ENCODE peak calls at places on chromosome 20, in four cellular contexts. X is H1, U is prostate gland, B is HepG2. Y is an unnamed sample.

GRCh38 chr20:39213476-39214145 is 251.5 kb downstream of the DHX35 start:
- DNase-seq in B (no peak), X (no peak), U (no peak), Y (no peak)

GRCh38 chr20:17345321-17345720 is 118.5 kb downstream of the PCSK2 start:
- DNase-seq in X (no peak), B (no peak), U (no peak), Y (no peak)

GRCh38 chr20:14992071-14992654 is 654.8 kb upstream of the FLRT3 start:
- DNase-seq in X (no peak), U (no peak), B (peak; percentile 80), Y (no peak)

GRCh38 chr20:4326194-4327065 is 311.1 kb upstream of the RNF24 start:
- DNase-seq in B (no peak), X (no peak), U (no peak), Y (no peak)

GRCh38 chr20:58017237-58017969 is 211.1 kb downstream of the ANKRD60 start:
- DNase-seq in B (peak; percentile 34), X (no peak), U (peak; percentile 96), Y (peak; percentile 79)

GRCh38 chr20:9332783-9333482 is 181.5 kb upstream of the LAMP5 start:
- DNase-seq in X (no peak), B (no peak), U (no peak), Y (no peak)

GRCh38 chr20:57352305-57352704 is 1.2 kb downstream of the RAE1 start:
- DNase-seq in B (no peak), U (no peak), X (no peak), Y (no peak)

GRCh38 chr20:19301843-19302242 is 89.4 kb downstream of the SLC24A3 start:
- DNase-seq in B (no peak), X (no peak), U (no peak), Y (no peak)

GRCh38 chr20:55142932-55143331 is 667.5 kb downstream of the DOK5 start:
- DNase-seq in U (no peak), B (no peak), X (no peak), Y (no peak)

GRCh38 chr20:11394145-11394833 is 523.4 kb upstream of the BTBD3 start:
- DNase-seq in U (no peak), B (no peak), X (no peak), Y (no peak)

GRCh38 chr20:10004900-10005299 is 29.9 kb upstream of the ANKEF1 start:
- DNase-seq in B (no peak), U (no peak), X (no peak), Y (no peak)

GRCh38 chr20:1225263-1225728 is 548 bp upstream of the RAD21L1 start:
- DNase-seq in B (peak; percentile 65), U (no peak), X (no peak), Y (peak; percentile 86)

GRCh38 chr20:63091901-63092659 is 85.3 kb upstream of the BHLHE23 start:
- DNase-seq in X (no peak), U (no peak), B (no peak), Y (peak; percentile 74)

GRCh38 chr20:325889-326644 is 715 bp downstream of the SOX12 start:
- DNase-seq in B (peak; percentile 63), X (no peak), U (peak; percentile 64), Y (peak; percentile 84)

GRCh38 chr20:63044605-63045004 is 37.8 kb upstream of the BHLHE23 start:
- DNase-seq in U (no peak), X (no peak), B (no peak), Y (no peak)

GRCh38 chr20:12305555-12305954 is 387.9 kb downstream of the BTBD3 start:
- DNase-seq in U (no peak), X (no peak), B (no peak), Y (no peak)

GRCh38 chr20:51910202-51911050 is 108.1 kb upstream of the SALL4 start:
- DNase-seq in X (no peak), U (peak; percentile 78), B (no peak), Y (no peak)

GRCh38 chr20:11891081-11891826 is 26.4 kb upstream of the BTBD3 start:
- DNase-seq in B (peak; percentile 80), U (peak; percentile 50), X (no peak), Y (peak; percentile 70)

GRCh38 chr20:8854566-8854965 is 214.3 kb upstream of the PLCB4 start:
- DNase-seq in X (no peak), B (no peak), U (no peak), Y (no peak)

GRCh38 chr20:34333786-34334185 is 29.3 kb upstream of the ITCH start:
- DNase-seq in B (no peak), U (no peak), X (no peak), Y (no peak)

GRCh38 chr20:11453430-11453829 is 464.3 kb upstream of the BTBD3 start:
- DNase-seq in X (no peak), B (no peak), U (no peak), Y (no peak)

GRCh38 chr20:54194724-54195438 is 13.0 kb upstream of the PFDN4 start:
- DNase-seq in U (no peak), X (no peak), B (peak; percentile 100), Y (no peak)

GRCh38 chr20:13220857-13221297 is at the start of gene ISM1:
- DNase-seq in U (no peak), X (no peak), B (no peak), Y (no peak)

GRCh38 chr20:41672282-41672681 is 54.1 kb upstream of the CHD6 start:
- DNase-seq in X (no peak), B (no peak), U (no peak), Y (no peak)

GRCh38 chr20:16392346-16392745 is 180.9 kb downstream of the KIF16B start:
- DNase-seq in X (no peak), B (no peak), U (no peak), Y (no peak)

GRCh38 chr20:53824779-53825178 is 231.1 kb upstream of the ZNF217 start:
- DNase-seq in U (no peak), B (no peak), X (no peak), Y (no peak)

GRCh38 chr20:10875653-10876052 is 201.9 kb upstream of the JAG1 start:
- DNase-seq in X (no peak), B (no peak), U (no peak), Y (no peak)

GRCh38 chr20:433300-433975 is 25.3 kb downstream of the RBCK1 start:
- DNase-seq in U (no peak), X (no peak), B (no peak), Y (peak; percentile 29)

GRCh38 chr20:23061262-23061661 is 11.8 kb upstream of the THBD start:
- DNase-seq in B (no peak), X (no peak), U (no peak), Y (no peak)

GRCh38 chr20:23059831-23060230 is 10.4 kb upstream of the THBD start:
- DNase-seq in U (peak; percentile 36), X (no peak), B (no peak), Y (no peak)

GRCh38 chr20:23060629-23061028 is 11.2 kb upstream of the THBD start:
- DNase-seq in B (no peak), X (no peak), U (no peak), Y (no peak)

GRCh38 chr20:23061713-23062561 is 12.5 kb upstream of the THBD start:
- DNase-seq in U (no peak), X (no peak), B (peak; percentile 29), Y (no peak)

GRCh38 chr20:23058240-23058639 is 8.8 kb upstream of the THBD start:
- DNase-seq in B (no peak), U (no peak), X (no peak), Y (no peak)
- TF ChIP-seq CTCF in B (peak; percentile 19), U (no peak), X (peak; percentile 15), Y (no peak)

GRCh38 chr20:35600176-35600995 is 15.2 kb upstream of the SPAG4 start:
- DNase-seq in X (no peak), U (no peak), B (no peak), Y (no peak)

GRCh38 chr20:35597186-35597585 is 18.4 kb upstream of the SPAG4 start:
- DNase-seq in B (no peak), U (no peak), X (no peak), Y (no peak)

GRCh38 chr20:35599776-35600120 is 15.9 kb upstream of the SPAG4 start:
- DNase-seq in B (no peak), X (no peak), U (no peak), Y (no peak)

GRCh38 chr20:35598899-35599775 is 16.5 kb upstream of the SPAG4 start:
- DNase-seq in U (no peak), B (no peak), X (no peak), Y (no peak)

DNA sequence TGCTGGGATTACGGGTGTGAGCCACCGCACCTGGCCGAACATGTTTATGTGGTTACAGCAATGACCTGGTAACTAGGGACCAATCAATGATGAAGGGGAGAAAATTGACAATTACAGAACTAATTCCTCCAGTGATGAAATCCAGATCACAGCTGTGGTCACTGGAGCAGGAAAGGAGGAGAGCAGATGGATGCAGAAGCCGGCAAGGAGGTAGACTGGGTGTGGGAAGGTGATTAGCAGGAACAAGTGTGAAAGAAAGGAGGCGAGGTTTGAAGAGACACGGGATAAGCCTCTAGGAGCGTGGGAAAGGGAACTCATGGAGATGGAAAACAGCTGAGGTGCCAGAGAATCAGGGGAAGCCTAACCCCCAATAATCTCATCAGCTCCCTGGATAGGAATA is 17.2 kb upstream of the SPAG4 start:
- DNase-seq in B (no peak), U (no peak), X (no peak), Y (no peak)
- TF ChIP-seq POLR2AphosphoS5 in B (no peak), U (no peak), X (no peak), Y (no peak)

DNA sequence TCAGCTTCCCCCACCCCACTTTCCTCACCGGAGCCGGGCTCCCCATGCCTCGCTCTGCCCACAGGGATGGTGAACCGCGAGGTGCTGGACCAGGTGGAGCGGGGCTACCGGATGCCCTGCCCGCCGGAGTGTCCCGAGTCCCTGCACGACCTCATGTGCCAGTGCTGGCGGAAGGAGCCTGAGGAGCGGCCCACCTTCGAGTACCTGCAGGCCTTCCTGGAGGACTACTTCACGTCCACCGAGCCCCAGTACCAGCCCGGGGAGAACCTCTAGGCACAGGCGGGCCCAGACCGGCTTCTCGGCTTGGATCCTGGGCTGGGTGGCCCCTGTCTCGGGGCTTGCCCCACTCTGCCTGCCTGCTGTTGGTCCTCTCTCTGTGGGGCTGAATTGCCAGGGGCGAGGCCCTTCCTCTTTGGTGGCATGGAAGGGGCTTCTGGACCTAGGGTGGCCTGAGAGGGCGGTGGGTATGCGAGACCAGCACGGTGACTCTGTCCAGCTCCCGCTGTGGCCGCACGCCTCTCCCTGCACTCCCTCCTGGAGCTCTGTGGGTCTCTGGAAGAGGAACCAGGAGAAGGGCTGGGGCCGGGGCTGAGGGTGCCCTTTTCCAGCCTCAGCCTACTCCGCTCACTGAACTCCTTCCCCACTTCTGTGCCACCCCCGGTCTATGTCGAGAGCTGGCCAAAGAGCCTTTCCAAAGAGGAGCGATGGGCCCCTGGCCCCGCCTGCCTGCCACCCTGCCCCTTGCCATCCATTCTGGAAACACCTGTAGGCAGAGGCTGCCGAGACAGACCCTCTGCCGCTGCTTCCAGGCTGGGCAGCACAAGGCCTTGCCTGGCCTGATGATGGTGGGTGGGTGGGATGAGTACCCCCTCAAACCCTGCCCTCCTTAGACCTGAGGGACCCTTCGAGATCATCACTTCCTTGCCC is 57.4 kb downstream of the SRC start:
- DNase-seq in X (no peak), U (no peak), B (no peak), Y (no peak)
- TF ChIP-seq POLR2A in X (no peak), U (no peak), B (no peak), Y (no peak)

GRCh38 chr20:61581825-61582188 is 329.7 kb downstream of the CDH4 start:
- DNase-seq in X (no peak), U (no peak), B (no peak), Y (no peak)
- TF ChIP-seq CTCF in X (no peak), U (no peak), B (no peak), Y (no peak)

Y was measured in suprapubic skin.